ENCODE peak calls at places on chromosomes 5 and 9, in five cellular contexts. X is dorsolateral prefrontal cortex, P is amniotic stem cell, Y is H54, E is IMR-90. S is an unnamed sample.
A peak's percentile ranks its signal among the peaks of the same experiment; 100 is the strongest.

GRCh38 chr5:6787941-6788340 is 74.7 kb downstream of the TENT4A start:
- DNase-seq in X (no peak), P (no peak), Y (no peak), E (no peak), S (no peak)

GRCh38 chr9:117076571-117077300 is 338.1 kb downstream of the ASTN2 start:
- DNase-seq in X (no peak), P (no peak), Y (no peak), E (no peak), S (no peak)

GRCh38 chr5:2710910-2711309 is 40.6 kb downstream of the IRX2 start:
- DNase-seq in X (no peak), P (no peak), Y (no peak), E (no peak), S (no peak)

GRCh38 chr5:35285011-35285410 is 54.7 kb upstream of the PRLR start:
- DNase-seq in X (no peak), P (no peak), Y (no peak), E (no peak), S (no peak)

GRCh38 chr9:136052433-136052880 is 42.6 kb downstream of the NACC2 start:
- DNase-seq in X (no peak), P (no peak), Y (peak; percentile 90), E (no peak), S (no peak)

GRCh38 chr9:76927540-76928240 is 21.8 kb upstream of the PRUNE2 start:
- DNase-seq in X (no peak), P (no peak), Y (no peak), E (peak; percentile 31), S (no peak)

GRCh38 chr9:133560311-133560710 is 25.8 kb downstream of the ADAMTSL2 start:
- DNase-seq in X (no peak), P (no peak), Y (no peak), E (no peak), S (no peak)

GRCh38 chr9:93577045-93577939 is 908 bp downstream of the PHF2 start:
- DNase-seq in X (no peak), P (no peak), Y (peak; percentile 38), E (no peak), S (peak; percentile 73)

GRCh38 chr9:121824651-121825480 is 173.4 kb downstream of the DAB2IP start:
- DNase-seq in X (no peak), P (no peak), Y (no peak), E (peak; percentile 56), S (no peak)

GRCh38 chr9:85600675-85601263 is 141.0 kb downstream of the AGTPBP1 start:
- DNase-seq in X (no peak), P (no peak), Y (no peak), E (no peak), S (no peak)

GRCh38 chr5:171953860-171954701 is 52.4 kb downstream of the FBXW11 start:
- DNase-seq in X (no peak), P (peak; percentile 25), Y (peak; percentile 9), E (peak; percentile 85), S (no peak)

GRCh38 chr9:124010665-124011321 is 775 bp upstream of the LHX2 start:
- DNase-seq in X (no peak), P (no peak), Y (no peak), E (no peak), S (no peak)

GRCh38 chr5:159286420-159287035 is 23.4 kb downstream of the UBLCP1 start:
- DNase-seq in X (no peak), P (peak; percentile 3), Y (no peak), E (peak; percentile 48), S (no peak)

GRCh38 chr9:21688108-21689102 is 114.0 kb upstream of the MTAP start:
- DNase-seq in X (peak; percentile 5), P (no peak), Y (no peak), E (peak; percentile 81), S (no peak)

GRCh38 chr9:22008662-22009562 is at the start of gene CDKN2B:
- DNase-seq in X (peak; percentile 42), P (peak; percentile 94), Y (no peak), E (peak; percentile 94), S (peak; percentile 93)

GRCh38 chr9:68507098-68507795 is 33.4 kb downstream of the TMEM252 start:
- DNase-seq in X (no peak), P (no peak), Y (peak; percentile 17), E (peak; percentile 51), S (peak; percentile 19)

GRCh38 chr5:159605585-159605984 is 275.3 kb upstream of the IL12B start:
- DNase-seq in X (no peak), P (no peak), Y (no peak), E (no peak), S (no peak)

GRCh38 chr5:133063965-133064364 is 12.2 kb downstream of the HSPA4 start:
- DNase-seq in X (no peak), P (no peak), Y (no peak), E (no peak), S (no peak)

GRCh38 chr9:113650207-113651131 is 186.9 kb downstream of the RGS3 start:
- DNase-seq in X (no peak), P (peak; percentile 14), Y (peak; percentile 74), E (peak; percentile 88), S (no peak)

GRCh38 chr9:71783120-71783523 is 14.8 kb upstream of the CEMIP2 start:
- DNase-seq in X (peak; percentile 55), P (no peak), Y (no peak), E (peak; percentile 19), S (peak; percentile 36)

GRCh38 chr5:149433524-149434131 is 54.5 kb upstream of the IL17B start:
- DNase-seq in X (no peak), P (no peak), Y (no peak), E (peak; percentile 72), S (no peak)

GRCh38 chr5:153896701-153897100 is 142.0 kb downstream of the FAM114A2 start:
- DNase-seq in X (no peak), P (no peak), Y (no peak), E (peak; percentile 60), S (peak; percentile 37)

GRCh38 chr5:669111-669841 is 23.9 kb downstream of the TPPP start:
- DNase-seq in X (no peak), P (no peak), Y (no peak), E (no peak), S (peak; percentile 68)

GRCh38 chr9:80881350-80881749 is 808.0 kb downstream of the TLE1 start:
- DNase-seq in X (no peak), P (no peak), Y (no peak), E (no peak), S (no peak)

GRCh38 chr5:72109625-72110024 is 2.4 kb downstream of the MAP1B start:
- DNase-seq in X (no peak), P (no peak), Y (no peak), E (no peak), S (no peak)

GRCh38 chr5:124706041-124706440 is 40.4 kb downstream of the ZNF608 start:
- DNase-seq in X (no peak), P (no peak), Y (no peak), E (no peak), S (no peak)

GRCh38 chr5:138275379-138275782 is 960 bp upstream of the GFRA3 start:
- DNase-seq in X (no peak), P (no peak), Y (no peak), E (no peak), S (no peak)

GRCh38 chr9:20361656-20362570 is 260.4 kb downstream of the MLLT3 start:
- DNase-seq in X (no peak), P (no peak), Y (no peak), E (no peak), S (no peak)

GRCh38 chr9:135552698-135553161 is 6.8 kb downstream of the OBP2A start:
- DNase-seq in X (no peak), P (no peak), Y (no peak), E (no peak), S (no peak)

GRCh38 chr5:61167382-61167781 is 5.1 kb upstream of the SMIM15 start:
- DNase-seq in X (no peak), P (no peak), Y (no peak), E (peak; percentile 65), S (peak; percentile 49)

GRCh38 chr5:181173420-181174342 is 26.3 kb downstream of the OR2V2 start:
- DNase-seq in X (no peak), P (no peak), Y (no peak), E (peak; percentile 79), S (no peak)

GRCh38 chr5:172172912-172173591 is 15.0 kb downstream of the STK10 start:
- DNase-seq in X (no peak), P (no peak), Y (no peak), E (no peak), S (no peak)

GRCh38 chr5:96285823-96286222 is 147.2 kb downstream of the PCSK1 start:
- DNase-seq in X (no peak), P (no peak), Y (no peak), E (no peak), S (no peak)

GRCh38 chr9:137384116-137384756 is 38.7 kb downstream of the EXD3 start:
- DNase-seq in X (no peak), P (no peak), Y (no peak), E (peak; percentile 83), S (no peak)

GRCh38 chr5:72955768-72956323 is at the start of gene FCHO2:
- DNase-seq in X (peak; percentile 96), P (peak; percentile 93), Y (peak; percentile 93), E (peak; percentile 95), S (peak; percentile 98)

GRCh38 chr5:87383216-87383615 is 29.5 kb downstream of the CCNH start:
- DNase-seq in X (no peak), P (peak; percentile 23), Y (no peak), E (peak; percentile 82), S (no peak)

GRCh38 chr5:150214289-150214688 is 24.4 kb downstream of the SLC6A7 start:
- DNase-seq in X (no peak), P (no peak), Y (no peak), E (peak; percentile 9), S (no peak)

GRCh38 chr9:122158202-122158601 is 1.4 kb downstream of the NDUFA8 start:
- DNase-seq in X (no peak), P (no peak), Y (no peak), E (peak; percentile 43), S (peak; percentile 33)

GRCh38 chr5:174785120-174785680 is 60.8 kb downstream of the MSX2 start:
- DNase-seq in X (no peak), P (no peak), Y (no peak), E (no peak), S (no peak)

GRCh38 chr5:172173771-172174170 is 14.3 kb downstream of the STK10 start:
- DNase-seq in X (no peak), P (no peak), Y (peak; percentile 84), E (peak; percentile 65), S (no peak)